ENCODE peak calls at places on chromosomes 4 and X, in five cellular contexts. Y is astrocyte of the spinal cord, X is left ventricle myocardium inferior, G is keratinocyte, V is GM20000. L is an unnamed sample.

GRCh38 chr4:2330119-2331042 is 68.5 kb upstream of the MXD4 start:
- DNase-seq in Y (peak), X (no peak), G (no peak), V (no peak), L (peak)

GRCh38 chr4:14434916-14435315 is 567.4 kb upstream of the CPEB2 start:
- DNase-seq in Y (no peak), X (no peak), G (no peak), V (no peak), L (no peak)

GRCh38 chr4:158657291-158657690 is 14.4 kb downstream of the C4orf46 start:
- DNase-seq in Y (no peak), X (no peak), G (no peak), V (no peak), L (no peak)

GRCh38 chrX:65127804-65128203 is 151.6 kb upstream of the ZC4H2 start:
- DNase-seq in Y (no peak), X (no peak), G (no peak), V (no peak), L (no peak)

GRCh38 chrX:13597928-13598327 is 28.5 kb downstream of the EGFL6 start:
- DNase-seq in Y (no peak), X (no peak), G (no peak), V (no peak), L (peak)

GRCh38 chr4:80156410-80156809 is 40.9 kb upstream of the PRDM8 start:
- DNase-seq in Y (no peak), X (no peak), G (no peak), V (no peak), L (no peak)

GRCh38 chrX:132694331-132694823 is 205.5 kb upstream of the MBNL3 start:
- DNase-seq in Y (no peak), X (no peak), G (no peak), V (no peak), L (no peak)

GRCh38 chr4:115844180-115844579 is 730.8 kb upstream of the NDST4 start:
- DNase-seq in Y (no peak), X (no peak), G (no peak), V (no peak), L (no peak)

GRCh38 chr4:88130544-88131305 is 27.7 kb downstream of the ABCG2 start:
- DNase-seq in Y (no peak), X (no peak), G (no peak), V (no peak), L (no peak)

GRCh38 chr4:130542953-130543352 is 1447.0 kb downstream of the C4orf33 start:
- DNase-seq in Y (no peak), X (no peak), G (no peak), V (no peak), L (no peak)

GRCh38 chr4:151015458-151016344 is 617 bp upstream of the LRBA start:
- DNase-seq in Y (peak), X (peak), G (no peak), V (peak), L (peak)

GRCh38 chr4:80333121-80333520 is 2.4 kb upstream of the CFAP299 start:
- DNase-seq in Y (no peak), X (no peak), G (no peak), V (no peak), L (no peak)

GRCh38 chrX:41922694-41923171 is 621 bp downstream of the CASK start:
- DNase-seq in Y (no peak), X (peak), G (no peak), V (no peak), L (peak)

GRCh38 chrX:39805825-39806224 is 291.9 kb downstream of the BCOR start:
- DNase-seq in Y (no peak), X (no peak), G (no peak), V (no peak), L (no peak)

GRCh38 chr4:170089274-170089742 is 448 bp downstream of the AADAT start:
- DNase-seq in Y (peak), X (no peak), G (no peak), V (no peak), L (peak)

GRCh38 chr4:2076908-2077534 is 17.9 kb downstream of the NAT8L start:
- DNase-seq in Y (no peak), X (no peak), G (no peak), V (no peak), L (no peak)

GRCh38 chrX:25191403-25191802 is 175.6 kb upstream of the ARX start:
- DNase-seq in Y (no peak), X (no peak), G (no peak), V (no peak), L (peak)

GRCh38 chr4:173001571-173001970 is 167.0 kb upstream of the GALNT7 start:
- DNase-seq in Y (peak), X (no peak), G (no peak), V (no peak), L (peak)

GRCh38 chr4:145207934-145208333 is 27.5 kb upstream of the OTUD4 start:
- DNase-seq in Y (no peak), X (no peak), G (no peak), V (no peak), L (peak)

GRCh38 chrX:87409113-87409841 is 108.3 kb upstream of the KLHL4 start:
- DNase-seq in Y (peak), X (peak), G (no peak), V (no peak), L (peak)

GRCh38 chrX:40943093-40943641 is 142.1 kb upstream of the USP9X start:
- DNase-seq in Y (no peak), X (no peak), G (no peak), V (no peak), L (no peak)

GRCh38 chr4:111400736-111401135 is 744.5 kb upstream of the FAM241A start:
- DNase-seq in Y (peak), X (no peak), G (no peak), V (no peak), L (peak)

GRCh38 chr4:177332119-177332518 is 22.4 kb downstream of the NEIL3 start:
- DNase-seq in Y (no peak), X (no peak), G (no peak), V (no peak), L (no peak)

GRCh38 chrX:53263597-53264094 is 17.7 kb downstream of the IQSEC2 start:
- DNase-seq in Y (peak), X (no peak), G (peak), V (no peak), L (peak)

GRCh38 chr4:159278399-159278798 is 175.5 kb downstream of the RAPGEF2 start:
- DNase-seq in Y (no peak), X (no peak), G (no peak), V (no peak), L (peak)

GRCh38 chr4:18975916-18976610 is 954.5 kb upstream of the LCORL start:
- DNase-seq in Y (no peak), X (no peak), G (no peak), V (no peak), L (no peak)
- TF ChIP-seq CTCF in Y (no peak), X (no peak), G (no peak), V (no peak), L (no peak)

GRCh38 chr4:166252487-166253402 is 379.7 kb downstream of the TLL1 start:
- DNase-seq in Y (peak), X (no peak), G (no peak), V (peak), L (peak)
- TF ChIP-seq CTCF in Y (peak), X (peak), G (peak), V (peak), L (peak)

GRCh38 chrX:104665691-104666090 is 99.7 kb downstream of the IL1RAPL2 start:
- DNase-seq in Y (no peak), X (no peak), G (no peak), V (no peak), L (no peak)

GRCh38 chrX:104669063-104669462 is 103.1 kb downstream of the IL1RAPL2 start:
- DNase-seq in Y (no peak), X (no peak), G (no peak), V (no peak), L (no peak)

GRCh38 chrX:104670051-104670450 is 104.1 kb downstream of the IL1RAPL2 start:
- DNase-seq in Y (no peak), X (no peak), G (no peak), V (no peak), L (no peak)

GRCh38 chrX:104662694-104663093 is 96.7 kb downstream of the IL1RAPL2 start:
- DNase-seq in Y (no peak), X (no peak), G (no peak), V (no peak), L (no peak)

GRCh38 chrX:104668550-104668949 is 102.6 kb downstream of the IL1RAPL2 start:
- DNase-seq in Y (peak), X (no peak), G (no peak), V (no peak), L (peak)
- TF ChIP-seq CTCF in Y (peak), X (peak), G (no peak), V (no peak), L (no peak)

GRCh38 chr4:38728651-38729141 is 54.1 kb downstream of the TLR10 start:
- DNase-seq in Y (no peak), X (no peak), G (no peak), V (no peak), L (peak)

GRCh38 chr4:38724507-38724808 is 58.3 kb downstream of the TLR10 start:
- DNase-seq in Y (no peak), X (no peak), G (no peak), V (no peak), L (no peak)

GRCh38 chr4:38723114-38723513 is 59.1 kb downstream of the KLF3 start:
- DNase-seq in Y (no peak), X (no peak), G (no peak), V (no peak), L (no peak)

DNA sequence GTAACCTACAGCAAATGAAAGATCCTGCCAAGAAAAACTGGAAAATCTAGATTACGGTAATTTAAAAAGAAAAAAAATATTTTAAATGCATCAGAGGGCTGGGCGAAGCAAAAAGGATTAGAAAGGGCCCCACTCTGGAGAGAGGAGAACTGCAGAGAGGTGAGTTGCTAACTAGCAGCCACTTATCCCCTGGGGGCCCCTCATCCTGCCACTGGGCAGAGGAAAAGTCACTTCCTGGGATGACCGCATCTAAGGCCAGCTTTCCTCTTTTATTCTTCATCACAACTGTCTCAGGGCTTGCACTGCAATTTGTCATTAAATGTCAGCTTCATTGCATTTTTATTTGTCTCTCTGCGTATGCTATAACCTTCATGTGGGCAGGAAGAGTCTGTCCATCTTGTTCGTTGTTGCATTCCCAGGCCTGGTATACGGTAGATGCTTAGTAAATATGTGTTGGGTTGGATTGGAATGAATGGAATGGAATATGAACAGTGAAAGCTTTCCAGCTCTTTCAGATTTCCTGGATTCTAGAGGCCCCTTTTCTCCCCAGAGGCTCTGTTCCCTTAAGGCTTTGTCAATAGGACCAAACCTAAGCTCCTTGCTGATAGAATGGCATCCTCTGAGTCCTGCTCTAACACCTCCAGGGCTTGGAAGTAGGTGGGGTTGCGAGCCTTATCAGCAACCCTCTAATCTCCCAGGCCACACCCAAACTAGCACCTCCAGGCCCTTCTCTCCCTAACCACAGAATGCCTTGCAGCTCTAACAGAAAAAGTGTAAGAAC is 58.9 kb downstream of the TLR10 start:
- DNase-seq in Y (no peak), X (no peak), G (no peak), V (no peak), L (no peak)
- TF ChIP-seq CTCF in Y (no peak), X (no peak), G (no peak), V (no peak), L (no peak)

GRCh38 chr4:113327513-113327912 is 278.1 kb downstream of the ANK2 start:
- DNase-seq in Y (peak), X (no peak), G (no peak), V (no peak), L (peak)

GRCh38 chr4:113325876-113326615 is 276.6 kb downstream of the ANK2 start:
- DNase-seq in Y (no peak), X (no peak), G (no peak), V (no peak), L (peak)

GRCh38 chr4:113331811-113332210 is 282.4 kb downstream of the ANK2 start:
- DNase-seq in Y (no peak), X (no peak), G (no peak), V (no peak), L (no peak)

GRCh38 chr4:113330200-113330599 is 280.7 kb downstream of the ANK2 start:
- DNase-seq in Y (no peak), X (no peak), G (no peak), V (no peak), L (no peak)

GRCh38 chr4:113328514-113328913 is 279.1 kb downstream of the ANK2 start:
- DNase-seq in Y (no peak), X (no peak), G (no peak), V (no peak), L (peak)
- TF ChIP-seq CTCF in Y (peak), X (peak), G (peak), V (no peak), L (no peak)

GRCh38 chr4:91113130-91113706 is 986.0 kb downstream of the CCSER1 start:
- DNase-seq in Y (peak), X (no peak), G (no peak), V (peak), L (peak)
- TF ChIP-seq CTCF in Y (peak), X (peak), G (peak), V (peak), L (peak)

GRCh38 chr4:5086535-5086934 is 35.3 kb downstream of the STK32B start:
- DNase-seq in Y (no peak), X (no peak), G (no peak), V (no peak), L (no peak)
- TF ChIP-seq CTCF in Y (no peak), X (no peak), G (no peak), V (no peak), L (no peak)